ENCODE peak calls at places on chromosomes 1 and 21, in four cellular contexts. L is fibroblast of mammary gland, I is T-helper 2 cell, A is DMS79 treated with DMSO at 0.1 percent for 48 hours. S is an unnamed sample.

GRCh38 chr1:70315782-70316181 is 38.7 kb downstream of the ANKRD13C start:
- DNase-seq in L (no peak), I (no peak), A (no peak), S (no peak)

GRCh38 chr1:22177354-22178003 is 34.6 kb upstream of the WNT4 start:
- DNase-seq in L (no peak), I (no peak), A (no peak), S (no peak)

GRCh38 chr1:29585656-29586055 is 349.3 kb downstream of the PTPRU start:
- DNase-seq in L (no peak), I (no peak), A (no peak), S (no peak)

GRCh38 chr1:43549921-43550597 is 19.4 kb downstream of the PTPRF start:
- DNase-seq in L (no peak), I (no peak), A (peak), S (no peak)

GRCh38 chr1:116842654-116843053 is 67.1 kb upstream of the PTGFRN start:
- DNase-seq in L (peak), I (no peak), A (no peak), S (no peak)

GRCh38 chr21:31476551-31477120 is 132.6 kb upstream of the TIAM1 start:
- DNase-seq in L (peak), I (no peak), A (peak), S (peak)

GRCh38 chr1:23194119-23194984 is 22.9 kb downstream of the HTR1D start:
- DNase-seq in L (peak), I (no peak), A (no peak), S (no peak)

GRCh38 chr1:84133479-84133878 is 10.6 kb upstream of the PRKACB start:
- DNase-seq in L (no peak), I (no peak), A (no peak), S (no peak)

GRCh38 chr1:228818928-228819632 is 83.8 kb downstream of the RHOU start:
- DNase-seq in L (no peak), I (no peak), A (no peak), S (no peak)

GRCh38 chr1:7046314-7046713 is 261.1 kb downstream of the CAMTA1 start:
- DNase-seq in L (peak), I (no peak), A (peak), S (no peak)

GRCh38 chr21:38343691-38344090 is 86.9 kb downstream of the KCNJ15 start:
- DNase-seq in L (peak), I (no peak), A (no peak), S (no peak)

GRCh38 chr1:226033599-226034390 is 28.7 kb upstream of the H3-3A start:
- DNase-seq in L (no peak), I (no peak), A (no peak), S (no peak)

GRCh38 chr21:33514234-33514633 is 22.7 kb upstream of the DNAJC28 start:
- DNase-seq in L (peak), I (no peak), A (no peak), S (no peak)

GRCh38 chr21:17479606-17480005 is 33.2 kb upstream of the CXADR start:
- DNase-seq in L (no peak), I (no peak), A (no peak), S (no peak)

GRCh38 chr1:145845144-145845513 is 301 bp upstream of the NUDT17 start:
- DNase-seq in L (no peak), I (no peak), A (peak), S (no peak)

GRCh38 chr1:93925206-93925605 is 16.0 kb upstream of the GCLM start:
- DNase-seq in L (no peak), I (no peak), A (no peak), S (no peak)

S was measured in head of caudate nucleus.